ENCODE peak calls at places on chromosomes 16 and 17, in seven cellular contexts. Y is fibroblast of villous mesenchyme, F is RWPE1, I is osteoblast, B is astrocyte, N is progenitor cell of endocrine pancreas, H is AG10803. Q is an unnamed sample.

GRCh38 chr16:79714440-79714839 is 113.9 kb upstream of the MAF start:
- DNase-seq in Y (no peak), F (no peak), I (no peak), B (no peak), N (no peak), H (no peak), Q (no peak)

GRCh38 chr16:86844691-86845090 is 266.3 kb downstream of the FOXL1 start:
- DNase-seq in Y (no peak), F (no peak), I (no peak), B (no peak), N (no peak), H (no peak), Q (no peak)

GRCh38 chr16:17434006-17434405 is 36.8 kb downstream of the XYLT1 start:
- DNase-seq in Y (peak; percentile 57), F (no peak), I (no peak), B (no peak), N (no peak), H (peak; percentile 39), Q (no peak)

GRCh38 chr17:47317119-47317518 is 6.6 kb upstream of the EFCAB13 start:
- DNase-seq in Y (no peak), F (no peak), I (no peak), B (peak; percentile 58), N (no peak), H (peak; percentile 73), Q (no peak)

GRCh38 chr16:53502331-53503269 is at the start of gene AKTIP:
- DNase-seq in Y (peak; percentile 34), F (peak; percentile 37), I (peak; percentile 85), B (peak; percentile 48), N (peak; percentile 56), H (peak; percentile 61), Q (no peak)

GRCh38 chr16:68458101-68458500 is 9.8 kb upstream of the SMPD3 start:
- DNase-seq in Y (no peak), F (no peak), I (no peak), B (no peak), N (no peak), H (no peak), Q (no peak)

GRCh38 chr16:78761427-78761826 is 662.0 kb downstream of the WWOX start:
- DNase-seq in Y (no peak), F (no peak), I (no peak), B (no peak), N (no peak), H (no peak), Q (no peak)

GRCh38 chr16:23362460-23363317 is 60.6 kb downstream of the SCNN1B start:
- DNase-seq in Y (no peak), F (peak; percentile 25), I (no peak), B (no peak), N (no peak), H (no peak), Q (no peak)

GRCh38 chr17:48626470-48627241 is 498 bp upstream of the HOXB9 start:
- DNase-seq in Y (no peak), F (no peak), I (no peak), B (no peak), N (no peak), H (peak; percentile 81), Q (no peak)

GRCh38 chr16:68640972-68641371 is 4.1 kb upstream of the CDH3 start:
- DNase-seq in Y (no peak), F (peak; percentile 45), I (peak; percentile 62), B (peak; percentile 70), N (no peak), H (peak; percentile 31), Q (no peak)

GRCh38 chr16:87392823-87393679 is 915 bp downstream of the MAP1LC3B start:
- DNase-seq in Y (peak; percentile 45), F (peak; percentile 38), I (peak; percentile 89), B (peak; percentile 44), N (peak; percentile 28), H (peak; percentile 47), Q (no peak)

GRCh38 chr17:48048321-48049140 is at the start of gene NFE2L1:
- DNase-seq in Y (peak; percentile 95), F (peak; percentile 85), I (peak; percentile 94), B (peak; percentile 84), N (peak; percentile 71), H (peak; percentile 94), Q (no peak)

GRCh38 chr16:79677799-79678525 is 77.4 kb upstream of the MAF start:
- DNase-seq in Y (peak; percentile 17), F (peak; percentile 21), I (no peak), B (peak; percentile 36), N (no peak), H (no peak), Q (no peak)

GRCh38 chr16:88383401-88384221 is 852 bp downstream of the ZNF469 start:
- DNase-seq in Y (peak; percentile 69), F (no peak), I (peak; percentile 98), B (peak; percentile 27), N (peak; percentile 38), H (peak; percentile 58), Q (peak; percentile 34)

GRCh38 chr17:48577946-48578615 is at the start of gene HOXB4:
- DNase-seq in Y (peak; percentile 64), F (peak; percentile 71), I (no peak), B (peak; percentile 78), N (no peak), H (peak; percentile 72), Q (no peak)

GRCh38 chr17:40564195-40564882 is 933 bp downstream of the CCR7 start:
- DNase-seq in Y (no peak), F (no peak), I (no peak), B (no peak), N (no peak), H (no peak), Q (no peak)

GRCh38 chr17:76529224-76529642 is 8.3 kb downstream of the CYGB start:
- DNase-seq in Y (peak; percentile 98), F (peak; percentile 49), I (peak; percentile 97), B (peak; percentile 54), N (no peak), H (peak; percentile 95), Q (peak; percentile 5)

GRCh38 chr17:75996665-75997590 is 3.7 kb upstream of the CDK3 start:
- DNase-seq in Y (peak; percentile 58), F (peak; percentile 74), I (peak; percentile 97), B (peak; percentile 63), N (no peak), H (peak; percentile 63), Q (no peak)

GRCh38 chr16:1533443-1533951 is at the start of gene TMEM204:
- DNase-seq in Y (peak; percentile 90), F (no peak), I (peak; percentile 97), B (no peak), N (no peak), H (peak; percentile 89), Q (no peak)

GRCh38 chr16:31487720-31488629 is 5.1 kb downstream of the SLC5A2 start:
- DNase-seq in Y (peak; percentile 46), F (peak; percentile 65), I (peak; percentile 91), B (no peak), N (peak; percentile 30), H (no peak), Q (peak; percentile 95)

GRCh38 chr16:11914759-11915643 is 755 bp downstream of the GSPT1 start:
- DNase-seq in Y (peak; percentile 47), F (no peak), I (peak; percentile 93), B (peak; percentile 14), N (no peak), H (peak; percentile 29), Q (no peak)

GRCh38 chr17:19013226-19013625 is 8.7 kb upstream of the FAM83G start:
- DNase-seq in Y (no peak), F (no peak), I (no peak), B (no peak), N (no peak), H (no peak), Q (no peak)

GRCh38 chr16:56450901-56451752 is at the start of the genes NUDT21 and OGFOD1:
- DNase-seq in Y (peak; percentile 98), F (peak; percentile 99), I (peak; percentile 98), B (peak; percentile 98), N (peak; percentile 78), H (peak; percentile 98), Q (peak; percentile 65)
- TF ChIP-seq CTCF in Y (no peak), F (no peak), I (no peak), B (no peak), N (no peak), H (peak; percentile 6), Q (no peak)

GRCh38 chr17:74987909-74988711 is 678 bp downstream of the CDR2L start:
- DNase-seq in Y (peak; percentile 84), F (no peak), I (peak; percentile 97), B (peak; percentile 72), N (peak; percentile 58), H (peak; percentile 78), Q (no peak)
- TF ChIP-seq CTCF in Y (peak; percentile 43), F (peak; percentile 56), I (peak; percentile 21), B (no peak), N (peak; percentile 27), H (peak; percentile 29), Q (no peak)

GRCh38 chr16:27642753-27643152 is 92.8 kb downstream of the KATNIP start:
- DNase-seq in Y (peak; percentile 31), F (no peak), I (no peak), B (no peak), N (no peak), H (peak; percentile 12), Q (no peak)
- TF ChIP-seq CTCF in Y (peak; percentile 22), F (no peak), I (peak; percentile 31), B (peak; percentile 28), N (no peak), H (peak; percentile 10), Q (peak; percentile 13)

GRCh38 chr17:46192484-46193245 is 564 bp downstream of the KANSL1 start:
- DNase-seq in Y (peak; percentile 81), F (peak; percentile 68), I (peak; percentile 93), B (peak; percentile 60), N (peak; percentile 65), H (peak; percentile 71), Q (peak; percentile 36)

GRCh38 chr17:46192211-46192483 is 1.1 kb downstream of the KANSL1 start:
- DNase-seq in Y (no peak), F (no peak), I (no peak), B (no peak), N (no peak), H (no peak), Q (no peak)

GRCh38 chr17:46194393-46195216 is 1.4 kb upstream of the KANSL1 start:
- DNase-seq in Y (peak; percentile 74), F (peak; percentile 56), I (peak; percentile 68), B (no peak), N (no peak), H (peak; percentile 54), Q (no peak)

GRCh38 chr17:46193626-46194392 is 580 bp upstream of the KANSL1 start:
- DNase-seq in Y (peak; percentile 98), F (peak; percentile 96), I (peak; percentile 99), B (peak; percentile 90), N (peak; percentile 82), H (peak; percentile 99), Q (peak; percentile 54)

GRCh38 chr17:46193246-46193625 is at the start of gene KANSL1:
- DNase-seq in Y (peak; percentile 95), F (peak; percentile 96), I (peak; percentile 100), B (peak; percentile 79), N (peak; percentile 80), H (peak; percentile 94), Q (peak; percentile 73)
- TF ChIP-seq CTCF in Y (peak; percentile 39), F (peak; percentile 100), I (peak; percentile 36), B (no peak), N (peak; percentile 60), H (peak; percentile 52), Q (peak; percentile 83)

DNA sequence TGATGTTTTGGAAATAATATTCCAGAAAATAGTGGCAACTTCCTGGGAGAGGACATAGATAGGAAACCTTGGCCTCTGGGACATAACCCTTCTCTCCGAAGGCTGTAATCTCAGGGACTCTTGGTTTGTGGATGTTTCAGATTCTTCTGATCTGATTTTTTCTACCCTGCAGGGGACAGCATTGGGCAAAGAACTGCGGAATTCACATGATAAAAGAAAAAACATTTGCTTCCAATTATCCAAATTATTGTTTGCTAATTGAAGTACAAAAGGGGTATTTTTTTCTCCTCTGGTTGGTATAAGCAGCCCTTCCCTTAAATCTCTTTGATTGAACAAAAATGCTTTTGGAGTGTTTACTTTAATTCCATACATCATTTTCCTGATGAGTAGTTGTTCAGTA is 251.7 kb upstream of the IRX3 start:
- DNase-seq in Y (no peak), F (no peak), I (no peak), B (no peak), N (no peak), H (peak; percentile 20), Q (no peak)
- TF ChIP-seq CTCF in Y (no peak), F (peak; percentile 34), I (peak; percentile 53), B (no peak), N (peak; percentile 23), H (peak; percentile 49), Q (peak; percentile 38)